ENCODE peak calls at places on chromosomes 12 and 14, in four cellular contexts. U is right atrium auricular region; V is CD8-positive, alpha-beta T cell; C is heart left ventricle. O is an unnamed sample. For H3K4me1, the result is how much of the 10 kb centered on the place peaks cover.

GRCh38 chr14:97788364-97788763 is 991.2 kb downstream of the VRK1 start:
- DNase-seq in C (no peak), U (no peak), V (no peak), O (no peak)

GRCh38 chr14:74408870-74409269 is 17.1 kb downstream of the SYNDIG1L start:
- DNase-seq in V (no peak), U (no peak), C (no peak), O (no peak)

GRCh38 chr12:120688527-120689071 is 1.6 kb downstream of the MLEC start:
- DNase-seq in V (no peak), U (no peak), C (no peak), O (no peak)

GRCh38 chr14:71193663-71194062 is 286.4 kb downstream of the PCNX1 start:
- DNase-seq in C (no peak), V (no peak), U (no peak), O (no peak)

GRCh38 chr12:110927545-110927944 is 7.2 kb upstream of the MYL2 start:
- DNase-seq in U (no peak), C (no peak), V (no peak), O (no peak)

GRCh38 chr14:105499256-105500035 is 8.4 kb downstream of the TEDC1 start:
- DNase-seq in C (peak), U (no peak), V (no peak), O (peak)

GRCh38 chr12:89756638-89757321 is 48.1 kb upstream of the ATP2B1 start:
- DNase-seq in U (no peak), V (no peak), C (no peak), O (no peak)

GRCh38 chr12:48279601-48280000 is 71.1 kb downstream of the ZNF641 start:
- DNase-seq in C (no peak), V (no peak), U (no peak), O (no peak)

GRCh38 chr12:126189856-126190255 is 1124.6 kb downstream of the AACS start:
- DNase-seq in U (no peak), C (no peak), V (no peak), O (peak)

GRCh38 chr14:69980457-69981414 is 101.5 kb downstream of the SMOC1 start:
- DNase-seq in C (no peak), V (no peak), U (no peak), O (peak)

GRCh38 chr14:105487986-105488777 is 1.5 kb downstream of the CRIP1 start:
- DNase-seq in V (no peak), C (no peak), U (peak), O (peak)

GRCh38 chr12:89833337-89834252 is 125.0 kb upstream of the ATP2B1 start:
- DNase-seq in U (no peak), V (no peak), C (no peak), O (no peak)

GRCh38 chr14:44820230-44820964 is 141.3 kb downstream of the KLHL28 start:
- DNase-seq in V (no peak), U (no peak), C (no peak), O (no peak)

GRCh38 chr14:75662966-75663365 is 1.9 kb downstream of the TTLL5 start:
- DNase-seq in U (no peak), V (no peak), C (no peak), O (no peak)

GRCh38 chr14:76413106-76413961 is 37.4 kb downstream of the ESRRB start:
- DNase-seq in V (no peak), U (no peak), C (no peak), O (no peak)

GRCh38 chr12:67515679-67516363 is 132.7 kb upstream of the DYRK2 start:
- DNase-seq in U (no peak), C (peak), V (peak), O (no peak)

GRCh38 chr12:107200394-107200793 is 107.0 kb upstream of the CRY1 start:
- DNase-seq in U (no peak), V (no peak), C (no peak), O (no peak)

GRCh38 chr14:28656704-28657255 is 109.8 kb upstream of the FOXG1 start:
- DNase-seq in U (no peak), V (no peak), C (no peak), O (no peak)

GRCh38 chr12:104480012-104480411 is 23.3 kb downstream of the CHST11 start:
- DNase-seq in C (no peak), V (no peak), U (no peak), O (no peak)

GRCh38 chr12:104479141-104479662 is 22.5 kb downstream of the CHST11 start:
- DNase-seq in C (no peak), U (no peak), V (no peak), O (no peak)

GRCh38 chr12:104477812-104478388 is 21.2 kb downstream of the CHST11 start:
- DNase-seq in C (no peak), U (no peak), V (no peak), O (no peak)

GRCh38 chr12:104480826-104481457 is 24.2 kb downstream of the CHST11 start:
- DNase-seq in U (no peak), C (peak), V (no peak), O (peak)

GRCh38 chr12:104478396-104479140 is 21.8 kb downstream of the CHST11 start:
- DNase-seq in C (no peak), V (no peak), U (no peak), O (no peak)
- H3K4me3 ChIP-seq in C (no peak), V (peak), U (no peak), O (no peak)

GRCh38 chr12:57209916-57210315 is 6.7 kb upstream of the NXPH4 start:
- DNase-seq in U (no peak), C (no peak), V (no peak), O (no peak)
- H3K4me1 ChIP-seq in U (under half), C (under half), V (under half), O (under half)

GRCh38 chr14:100031506-100032281 is 33.5 kb upstream of the EVL start:
- DNase-seq in C (peak), U (peak), V (no peak), O (no peak)
- TF ChIP-seq CTCF in C (no peak), U (no peak), V (no peak), O (no peak)

DNA sequence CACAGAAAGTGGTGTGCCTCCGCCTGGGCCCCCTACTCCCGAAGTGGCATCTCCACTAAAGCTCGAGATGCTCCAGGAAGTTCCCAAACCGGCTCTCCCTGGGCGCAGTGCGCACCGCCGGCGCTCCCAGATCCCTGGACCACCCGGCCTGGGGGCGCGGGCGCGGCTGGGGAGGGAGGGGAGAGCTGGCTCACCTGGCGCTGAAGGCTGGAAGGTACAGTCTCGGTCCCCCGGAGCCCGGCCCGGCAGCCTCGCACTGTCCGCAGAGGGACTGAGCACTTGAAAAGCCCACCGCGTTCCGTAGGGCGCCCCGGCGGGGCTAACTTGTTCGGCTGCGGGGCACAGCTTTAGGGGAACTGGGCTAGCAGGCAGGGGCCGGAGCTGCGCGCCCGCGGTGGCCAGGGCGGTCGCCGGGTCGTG is 558 bp downstream of the DBX2 start:
- DNase-seq in V (no peak), C (no peak), U (no peak), O (peak)
- H3K4me3 ChIP-seq in V (no peak), C (peak), U (peak), O (peak)

DNA sequence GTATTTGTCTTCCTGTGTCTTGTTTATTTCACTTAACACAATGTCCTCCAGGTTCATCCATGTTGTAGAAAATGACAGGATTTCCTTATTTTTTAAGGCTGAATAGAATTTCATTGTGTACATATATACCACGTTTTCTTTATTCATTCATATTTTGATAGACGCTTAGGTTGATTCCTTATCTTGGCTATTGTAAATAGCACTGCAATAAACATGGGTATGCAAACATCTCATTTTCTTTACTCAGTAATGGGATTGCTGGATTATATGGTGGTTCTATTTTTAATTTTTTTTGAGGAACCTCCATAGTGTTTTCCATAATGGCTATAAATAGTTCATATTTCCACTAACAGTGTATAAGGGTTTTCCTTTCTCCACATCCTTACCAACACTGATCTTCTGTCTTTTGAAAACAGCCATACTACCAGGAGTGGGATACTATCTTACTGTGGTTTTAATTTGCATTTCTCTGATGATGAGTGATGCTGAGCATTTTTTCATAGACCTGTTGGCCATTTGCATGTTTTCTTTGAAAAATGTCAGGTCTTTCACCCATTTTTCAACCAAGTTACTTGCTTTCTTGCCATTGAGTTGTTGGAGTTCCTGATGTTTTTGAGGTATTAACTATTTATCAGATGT is 32.8 kb downstream of the DUSP16 start:
- DNase-seq in V (no peak), U (no peak), C (no peak), O (no peak)
- H3K4me1 ChIP-seq in V (under half), U (under half), C (under half), O (half or more)

GRCh38 chr14:22837059-22837749 is 819 bp downstream of the MMP14 start:
- DNase-seq in U (no peak), V (no peak), C (peak), O (peak)
- TF ChIP-seq CTCF in U (no peak), V (no peak), C (peak), O (no peak)

GRCh38 chr12:54017027-54017788 is 8.4 kb downstream of the HOXC8 start:
- DNase-seq in C (no peak), U (no peak), V (no peak), O (no peak)

GRCh38 chr12:54017845-54018607 is 9.2 kb downstream of the HOXC8 start:
- DNase-seq in C (peak), U (no peak), V (peak), O (peak)

GRCh38 chr12:54016051-54016450 is 7.3 kb downstream of the HOXC8 start:
- DNase-seq in C (no peak), U (no peak), V (no peak), O (no peak)

GRCh38 chr12:54015210-54015931 is 6.6 kb downstream of the HOXC8 start:
- DNase-seq in C (no peak), U (no peak), V (no peak), O (no peak)

DNA sequence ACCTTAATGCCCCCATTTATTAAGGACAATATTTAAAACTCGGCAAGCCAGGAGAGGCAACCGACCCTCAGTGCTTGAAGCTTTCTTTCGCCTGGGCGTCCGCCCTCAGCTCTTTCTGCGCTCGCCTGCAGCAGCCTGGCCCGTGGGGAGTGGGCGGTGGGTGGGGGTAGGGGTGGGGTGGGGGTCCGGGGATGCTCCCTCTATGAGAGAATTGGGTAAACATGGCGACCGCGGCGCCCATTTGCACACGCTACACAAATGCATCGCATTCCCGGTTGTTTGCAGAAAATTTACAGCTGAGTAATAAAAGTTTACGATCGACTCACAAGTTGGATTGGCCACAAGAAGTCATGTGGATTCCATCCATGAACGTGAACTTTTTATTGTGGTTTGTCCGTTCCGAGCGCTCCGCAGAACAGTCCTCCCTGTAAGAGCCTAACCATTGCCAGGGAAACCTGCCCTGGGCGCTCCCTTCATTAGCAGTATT is 7.7 kb downstream of the HOXC8 start:
- DNase-seq in U (no peak), V (no peak), C (no peak), O (no peak)
- H3K4me3 ChIP-seq in U (peak), V (no peak), C (no peak), O (peak)